ENCODE peak calls at places on chromosomes 2 and 18, in nine cellular contexts. Q, S, P, X, Z, U, I, D and V are unnamed samples.

GRCh38 chr2:42652086-42652485 is 83.7 kb downstream of the MTA3 start:
- DNase-seq in Q (no peak), S (no peak), P (no peak), X (no peak), Z (no peak), U (no peak), I (no peak), D (no peak), V (no peak)

GRCh38 chr2:132400169-132400900 is 16.3 kb upstream of the GPR39 start:
- DNase-seq in Q (no peak), S (no peak), P (no peak), X (no peak), Z (no peak), U (no peak), I (no peak), D (no peak), V (no peak)

GRCh38 chr2:28736034-28736433 is 15.6 kb upstream of the PPP1CB start:
- DNase-seq in Q (peak), S (no peak), P (peak), X (no peak), Z (no peak), U (peak), I (no peak), D (no peak), V (peak)

GRCh38 chr18:51110073-51110797 is 80.2 kb downstream of the SMAD4 start:
- DNase-seq in Q (peak), S (peak), P (peak), X (peak), Z (no peak), U (peak), I (no peak), D (peak), V (peak)

GRCh38 chr2:101818531-101819451 is 121.3 kb downstream of the MAP4K4 start:
- DNase-seq in Q (no peak), S (no peak), P (no peak), X (peak), Z (no peak), U (no peak), I (no peak), D (no peak), V (no peak)

GRCh38 chr2:168565512-168565911 is 109.4 kb downstream of the CERS6 start:
- DNase-seq in Q (no peak), S (no peak), P (no peak), X (no peak), Z (no peak), U (no peak), I (no peak), D (no peak), V (no peak)

GRCh38 chr2:172480301-172481218 is 53.2 kb downstream of the ITGA6 start:
- DNase-seq in Q (no peak), S (no peak), P (no peak), X (peak), Z (no peak), U (no peak), I (no peak), D (no peak), V (no peak)

GRCh38 chr2:218340656-218341055 is 16.0 kb upstream of the CATIP start:
- DNase-seq in Q (no peak), S (no peak), P (no peak), X (no peak), Z (no peak), U (no peak), I (no peak), D (no peak), V (no peak)

GRCh38 chr18:12352188-12352587 is 24.8 kb downstream of the AFG3L2 start:
- DNase-seq in Q (no peak), S (no peak), P (no peak), X (no peak), Z (no peak), U (no peak), I (no peak), D (no peak), V (no peak)

GRCh38 chr2:127130421-127130820 is 23.5 kb upstream of the BIN1 start:
- DNase-seq in Q (no peak), S (no peak), P (no peak), X (no peak), Z (no peak), U (no peak), I (no peak), D (no peak), V (no peak)

GRCh38 chr2:142037051-142037450 is 93.8 kb downstream of the LRP1B start:
- DNase-seq in Q (no peak), S (no peak), P (no peak), X (no peak), Z (no peak), U (no peak), I (no peak), D (no peak), V (no peak)

GRCh38 chr2:236086971-236087465 is 81.2 kb downstream of the GBX2 start:
- DNase-seq in Q (no peak), S (peak), P (no peak), X (no peak), Z (no peak), U (no peak), I (no peak), D (no peak), V (no peak)

GRCh38 chr2:19767876-19768275 is 133.9 kb downstream of the TTC32 start:
- DNase-seq in Q (no peak), S (no peak), P (no peak), X (no peak), Z (no peak), U (no peak), I (no peak), D (no peak), V (no peak)

GRCh38 chr2:908568-908967 is 42.1 kb upstream of the SNTG2 start:
- DNase-seq in Q (no peak), S (no peak), P (no peak), X (no peak), Z (no peak), U (no peak), I (no peak), D (no peak), V (no peak)

GRCh38 chr2:141468746-141469145 is 662.1 kb downstream of the LRP1B start:
- DNase-seq in Q (no peak), S (no peak), P (no peak), X (no peak), Z (no peak), U (no peak), I (no peak), D (no peak), V (no peak)

GRCh38 chr2:203873921-203874631 is 6.5 kb downstream of the CTLA4 start:
- DNase-seq in Q (no peak), S (no peak), P (no peak), X (no peak), Z (no peak), U (no peak), I (no peak), D (no peak), V (no peak)

GRCh38 chr2:56130463-56131070 is 53.2 kb upstream of the CCDC85A start:
- DNase-seq in Q (no peak), S (no peak), P (no peak), X (no peak), Z (no peak), U (peak), I (no peak), D (no peak), V (no peak)

GRCh38 chr2:200040831-200041230 is 85.4 kb downstream of the MAIP1 start:
- DNase-seq in Q (no peak), S (no peak), P (no peak), X (no peak), Z (no peak), U (no peak), I (no peak), D (no peak), V (no peak)

GRCh38 chr18:3526421-3527354 is 76.7 kb downstream of the TGIF1 start:
- DNase-seq in Q (no peak), S (no peak), P (no peak), X (peak), Z (peak), U (peak), I (no peak), D (no peak), V (no peak)

GRCh38 chr2:221716434-221717303 is 144.6 kb upstream of the EPHA4 start:
- DNase-seq in Q (no peak), S (no peak), P (peak), X (no peak), Z (no peak), U (no peak), I (no peak), D (no peak), V (no peak)

GRCh38 chr2:86055314-86055713 is 50.4 kb downstream of the POLR1A start:
- DNase-seq in Q (no peak), S (no peak), P (no peak), X (no peak), Z (no peak), U (no peak), I (no peak), D (no peak), V (no peak)
- TF ChIP-seq EP300 in Q (no peak), S (no peak), P (no peak), X (no peak), Z (no peak), U (no peak), I (no peak), D (no peak), V (no peak)

GRCh38 chr2:18413794-18414396 is 146.6 kb downstream of the RDH14 start:
- DNase-seq in Q (peak), S (no peak), P (no peak), X (no peak), Z (no peak), U (no peak), I (no peak), D (no peak), V (no peak)
- TF ChIP-seq POLR2AphosphoS5 in Q (peak), S (no peak), P (no peak), X (no peak), Z (no peak), U (peak), I (no peak), D (peak), V (peak)

GRCh38 chr2:86821842-86822241 is 31.1 kb upstream of the CD8A start:
- DNase-seq in Q (no peak), S (no peak), P (no peak), X (no peak), Z (no peak), U (no peak), I (no peak), D (no peak), V (no peak)
- TF ChIP-seq CTCF in Q (no peak), S (no peak), P (no peak), X (no peak), Z (no peak), U (no peak), I (no peak), D (no peak), V (no peak)

DNA sequence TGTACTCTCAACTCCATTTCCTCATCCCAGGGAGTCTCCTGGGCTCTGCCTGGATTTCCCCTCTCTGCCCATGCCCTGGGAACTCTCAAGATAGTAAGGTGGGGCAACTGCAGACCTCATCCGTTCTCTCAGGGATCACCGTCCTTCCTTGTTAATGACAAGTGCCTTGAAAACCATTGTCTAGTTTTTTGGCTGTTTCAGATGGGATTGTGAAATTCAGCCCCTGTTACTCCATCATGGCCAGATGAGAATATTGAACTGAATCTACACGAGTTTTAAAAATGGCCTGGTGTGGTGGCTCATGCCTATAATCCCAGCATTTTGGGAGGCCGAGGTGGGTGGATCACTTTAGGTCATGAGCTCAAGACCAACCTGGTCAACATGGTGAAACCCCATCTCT is 665 bp upstream of the HRH4 start:
- DNase-seq in Q (no peak), S (no peak), P (no peak), X (no peak), Z (no peak), U (no peak), I (no peak), D (no peak), V (no peak)
- TF ChIP-seq EP300 in Q (no peak), S (no peak), P (no peak), X (no peak), Z (no peak), U (no peak), I (no peak), D (no peak), V (no peak)

GRCh38 chr2:99067871-99068270 is 73.6 kb upstream of the C2orf15 start:
- DNase-seq in Q (no peak), S (no peak), P (no peak), X (no peak), Z (no peak), U (no peak), I (no peak), D (no peak), V (no peak)

GRCh38 chr2:99066075-99066557 is 75.4 kb upstream of the C2orf15 start:
- DNase-seq in Q (no peak), S (no peak), P (no peak), X (peak), Z (peak), U (peak), I (no peak), D (no peak), V (no peak)

GRCh38 chr2:99072556-99072955 is 69.0 kb upstream of the C2orf15 start:
- DNase-seq in Q (no peak), S (no peak), P (no peak), X (no peak), Z (no peak), U (no peak), I (no peak), D (no peak), V (no peak)

GRCh38 chr2:99066602-99067001 is 74.9 kb upstream of the C2orf15 start:
- DNase-seq in Q (no peak), S (no peak), P (peak), X (peak), Z (peak), U (peak), I (no peak), D (no peak), V (peak)
- TF ChIP-seq POLR2AphosphoS5 in Q (no peak), S (no peak), P (peak), X (no peak), Z (peak), U (no peak), I (no peak), D (no peak), V (no peak)

GRCh38 chr18:31977270-31977872 is 34.4 kb upstream of the TRAPPC8 start:
- DNase-seq in Q (no peak), S (peak), P (peak), X (peak), Z (no peak), U (peak), I (no peak), D (no peak), V (no peak)
- TF ChIP-seq CTCF in Q (peak), S (no peak), P (peak), X (peak), Z (peak), U (peak), I (peak), D (peak), V (no peak)

DNA sequence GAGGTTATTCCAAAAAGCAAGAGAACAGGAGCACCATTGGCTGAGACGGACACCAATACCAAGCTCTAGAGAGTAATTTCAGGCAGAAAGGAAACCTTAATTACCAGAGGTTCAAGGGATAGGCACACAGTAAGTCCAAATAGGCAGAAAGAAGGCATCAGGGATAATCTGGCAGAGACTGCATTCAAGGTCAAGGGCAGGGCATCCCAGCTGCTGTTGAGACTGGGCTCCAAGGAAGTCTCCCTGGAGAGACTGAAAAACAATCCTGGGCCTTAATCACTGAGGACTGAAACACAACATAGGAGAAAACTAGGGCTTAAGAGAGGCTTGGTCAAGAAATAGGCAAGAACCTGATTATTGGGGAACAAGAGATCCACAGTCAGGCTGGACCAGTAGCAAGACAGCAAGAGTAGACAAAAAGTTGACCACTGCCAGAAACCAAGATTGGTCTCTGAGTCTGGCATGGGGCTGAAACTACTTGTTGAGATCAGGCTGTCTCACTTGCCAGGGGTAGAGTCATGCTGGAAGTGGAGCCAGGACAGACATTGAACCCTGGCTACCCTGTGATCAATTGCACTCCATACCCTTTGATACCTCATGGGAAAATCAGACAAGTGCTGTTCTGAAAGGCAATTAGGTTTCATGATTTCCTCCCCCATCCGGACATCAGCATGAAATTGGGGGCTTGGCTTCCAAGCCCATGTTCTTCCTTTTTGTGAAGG is 193.2 kb upstream of the TNP1 start:
- DNase-seq in Q (no peak), S (no peak), P (no peak), X (no peak), Z (no peak), U (no peak), I (no peak), D (no peak), V (no peak)
- TF ChIP-seq EP300 in Q (no peak), S (no peak), P (no peak), X (no peak), Z (no peak), U (no peak), I (no peak), D (no peak), V (no peak)

GRCh38 chr2:85356186-85356585 is 1.6 kb downstream of the ELMOD3 start:
- DNase-seq in Q (no peak), S (no peak), P (no peak), X (no peak), Z (no peak), U (no peak), I (no peak), D (no peak), V (no peak)

GRCh38 chr2:85355073-85355410 is 473 bp downstream of the ELMOD3 start:
- DNase-seq in Q (no peak), S (no peak), P (no peak), X (no peak), Z (no peak), U (no peak), I (no peak), D (no peak), V (no peak)

GRCh38 chr2:85353876-85354285 is 447 bp downstream of the RETSAT start:
- DNase-seq in Q (peak), S (no peak), P (peak), X (peak), Z (no peak), U (peak), I (no peak), D (no peak), V (peak)

GRCh38 chr2:85355521-85355920 is 952 bp downstream of the ELMOD3 start:
- DNase-seq in Q (no peak), S (no peak), P (no peak), X (no peak), Z (no peak), U (no peak), I (no peak), D (no peak), V (no peak)

GRCh38 chr2:85354286-85355072 is at the start of the genes ELMOD3 and RETSAT:
- DNase-seq in Q (peak), S (peak), P (peak), X (peak), Z (peak), U (peak), I (peak), D (peak), V (peak)
- TF ChIP-seq POLR2AphosphoS5 in Q (peak), S (peak), P (peak), X (peak), Z (peak), U (peak), I (peak), D (peak), V (peak)

DNA sequence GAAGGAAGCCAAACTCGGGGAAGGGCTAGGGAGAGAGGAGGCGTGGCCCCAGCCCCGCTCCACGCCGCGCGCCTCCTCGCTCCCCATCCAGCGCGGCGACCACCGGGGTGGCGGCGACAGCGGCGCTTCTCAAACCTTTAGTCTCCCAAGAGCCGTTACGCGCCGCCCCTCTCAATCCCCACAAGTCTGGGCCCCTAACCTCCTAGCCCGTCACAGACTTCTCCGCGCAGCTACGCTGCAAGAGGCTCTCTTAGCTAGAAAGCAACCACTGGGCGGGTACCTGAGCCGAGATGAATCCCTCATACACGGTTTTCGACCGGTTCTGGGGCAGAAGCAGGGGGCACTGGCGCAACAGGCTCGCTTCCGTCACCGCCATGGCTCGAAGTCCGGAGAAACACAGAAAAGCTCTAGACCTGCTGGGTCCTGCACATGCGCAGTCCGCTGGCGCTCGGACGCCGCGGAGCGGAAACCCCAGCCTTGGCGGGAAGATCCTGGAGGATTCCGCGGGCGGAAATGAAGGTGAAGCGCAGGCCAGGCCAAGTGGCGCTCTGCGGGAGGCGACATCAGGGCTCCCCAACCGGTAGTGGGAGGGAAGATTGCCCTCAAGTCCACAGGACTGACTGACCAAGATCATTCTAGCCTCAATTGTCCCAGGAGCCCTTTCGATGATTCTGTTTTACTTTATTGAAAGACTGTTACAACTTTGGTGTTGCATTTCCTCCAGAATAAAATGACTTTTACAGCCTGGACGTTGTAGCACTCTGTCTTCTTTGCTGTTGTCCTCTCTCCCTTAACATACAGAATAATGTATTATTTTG is at the start of gene FANCL:
- DNase-seq in Q (peak), S (peak), P (peak), X (peak), Z (peak), U (peak), I (peak), D (peak), V (peak)
- TF ChIP-seq CTCF in Q (no peak), S (no peak), P (no peak), X (peak), Z (no peak), U (peak), I (no peak), D (no peak), V (no peak)